ENCODE peak calls at places on chromosomes 4 and X, in five cellular contexts. One of them, this sample, is unnamed.
A peak's percentile ranks its signal among the peaks of the same experiment; 100 is the strongest.

GRCh38 chrX:153351981-153352380 is 18.0 kb downstream of the ZNF275 start:
- DNase-seq in IMR-90: no peak
- DNase-seq in astrocyte of the spinal cord: no peak
- DNase-seq in retinal pigment epithelial cell: no peak
- DNase-seq in A549: no peak
- DNase-seq in this sample: no peak

GRCh38 chr4:84920591-84920990 is 45.9 kb downstream of the WDFY3 start:
- DNase-seq in A549: no peak
- DNase-seq in IMR-90: peak; percentile 78
- DNase-seq in astrocyte of the spinal cord: peak; percentile 46
- DNase-seq in retinal pigment epithelial cell: no peak
- DNase-seq in this sample: peak; percentile 72

GRCh38 chrX:78822157-78822683 is 74.7 kb downstream of the LPAR4 start:
- DNase-seq in astrocyte of the spinal cord: no peak
- DNase-seq in IMR-90: no peak
- DNase-seq in A549: no peak
- DNase-seq in retinal pigment epithelial cell: no peak
- DNase-seq in this sample: no peak

GRCh38 chrX:45063319-45064095 is 137.2 kb downstream of the DIPK2B start:
- DNase-seq in IMR-90: peak; percentile 7
- DNase-seq in astrocyte of the spinal cord: peak; percentile 32
- DNase-seq in retinal pigment epithelial cell: no peak
- DNase-seq in A549: no peak
- DNase-seq in this sample: no peak

GRCh38 chr4:156568041-156568440 is 403.6 kb downstream of the PDGFC start:
- DNase-seq in astrocyte of the spinal cord: no peak
- DNase-seq in A549: no peak
- DNase-seq in IMR-90: peak; percentile 59
- DNase-seq in retinal pigment epithelial cell: peak; percentile 82
- DNase-seq in this sample: peak; percentile 48

GRCh38 chrX:9340619-9341304 is 124.1 kb upstream of the TBL1X start:
- DNase-seq in IMR-90: peak; percentile 43
- DNase-seq in retinal pigment epithelial cell: no peak
- DNase-seq in A549: no peak
- DNase-seq in astrocyte of the spinal cord: no peak
- DNase-seq in this sample: peak; percentile 63

GRCh38 chr4:153497988-153498967 is 32.1 kb downstream of the TMEM131L start:
- DNase-seq in astrocyte of the spinal cord: peak; percentile 14
- DNase-seq in retinal pigment epithelial cell: no peak
- DNase-seq in A549: no peak
- DNase-seq in IMR-90: peak; percentile 86
- DNase-seq in this sample: peak; percentile 72

GRCh38 chrX:16212436-16212835 is 45.2 kb downstream of the MAGEB17 start:
- DNase-seq in retinal pigment epithelial cell: no peak
- DNase-seq in A549: peak; percentile 22
- DNase-seq in astrocyte of the spinal cord: no peak
- DNase-seq in IMR-90: peak; percentile 34
- DNase-seq in this sample: peak; percentile 47

GRCh38 chr4:33649015-33649414 is 2595.3 kb downstream of the ARAP2 start:
- DNase-seq in IMR-90: peak; percentile 5
- DNase-seq in retinal pigment epithelial cell: no peak
- DNase-seq in astrocyte of the spinal cord: peak; percentile 29
- DNase-seq in A549: peak; percentile 26
- DNase-seq in this sample: peak; percentile 76

GRCh38 chrX:46759645-46759974 is 692 bp upstream of the SLC9A7 start:
- DNase-seq in astrocyte of the spinal cord: no peak
- DNase-seq in retinal pigment epithelial cell: no peak
- DNase-seq in A549: no peak
- DNase-seq in IMR-90: peak; percentile 26
- DNase-seq in this sample: no peak

DNA sequence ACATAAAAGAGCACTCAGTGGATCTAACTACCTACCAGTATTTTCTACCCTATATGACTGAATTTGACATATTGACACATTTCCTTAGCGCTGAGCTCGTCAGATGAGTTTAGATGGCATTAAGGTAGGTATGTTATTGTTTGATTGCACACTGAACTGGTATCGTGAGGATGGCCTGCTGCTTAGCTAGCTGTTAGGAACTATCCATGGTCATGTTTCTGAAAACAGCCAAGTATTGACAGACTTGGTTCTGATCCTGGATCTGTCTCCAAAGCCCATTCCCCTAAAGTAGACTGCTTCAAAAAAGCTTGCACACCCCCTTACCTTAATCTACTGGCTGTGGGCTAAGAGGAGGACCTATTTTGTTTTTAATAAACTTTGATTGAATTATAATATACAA is 32.9 kb downstream of the FNIP2 start:
- DNase-seq in A549: no peak
- DNase-seq in astrocyte of the spinal cord: no peak
- DNase-seq in retinal pigment epithelial cell: no peak
- DNase-seq in IMR-90: no peak
- DNase-seq in this sample: no peak
- H3K4me3 ChIP-seq in A549: no peak overlapping the region
- H3K4me3 ChIP-seq in astrocyte of the spinal cord: no peak overlapping the region
- H3K4me3 ChIP-seq in retinal pigment epithelial cell: no peak overlapping the region
- H3K4me3 ChIP-seq in IMR-90: no peak overlapping the region
- H3K4me3 ChIP-seq in this sample: no peak overlapping the region

DNA sequence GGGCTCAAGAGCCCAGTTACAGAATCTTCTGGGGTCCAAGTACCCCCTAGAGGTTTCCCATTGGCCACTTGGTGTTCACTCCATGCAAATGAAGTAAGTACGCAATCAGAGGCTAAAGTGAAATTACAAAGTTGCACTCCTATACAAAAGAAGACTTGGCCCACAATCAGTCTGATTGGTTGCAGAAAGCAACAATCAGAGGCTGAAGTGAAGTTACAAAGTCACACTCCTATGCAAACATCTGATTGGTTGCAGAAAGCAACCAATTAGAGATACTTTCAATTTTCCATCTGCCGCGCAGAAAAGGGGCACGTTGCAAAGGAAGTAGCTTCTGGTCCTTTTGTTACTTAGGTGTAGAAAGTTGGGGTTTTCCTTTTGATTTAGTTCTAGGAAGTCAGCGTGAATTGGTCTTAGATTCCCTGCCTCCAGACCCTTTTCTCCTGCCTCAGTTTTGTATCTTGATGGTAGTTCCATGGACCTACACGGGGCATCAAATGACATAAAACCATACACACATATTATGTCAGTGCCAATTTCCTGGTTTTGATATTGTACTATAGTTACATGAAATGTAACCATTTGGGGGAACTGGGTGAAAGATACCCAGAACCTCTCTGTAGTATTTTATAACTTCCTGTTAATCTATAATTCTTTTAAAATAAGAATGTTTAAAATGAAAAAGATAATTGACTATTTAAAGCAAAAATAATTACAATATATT is 12.4 kb upstream of the PIN4 start:
- DNase-seq in retinal pigment epithelial cell: no peak
- DNase-seq in astrocyte of the spinal cord: no peak
- DNase-seq in IMR-90: no peak
- DNase-seq in A549: no peak
- DNase-seq in this sample: no peak
- H3K4me3 ChIP-seq in retinal pigment epithelial cell: no peak overlapping the region
- H3K4me3 ChIP-seq in astrocyte of the spinal cord: no peak overlapping the region
- H3K4me3 ChIP-seq in IMR-90: no peak overlapping the region
- H3K4me3 ChIP-seq in A549: no peak overlapping the region
- H3K4me3 ChIP-seq in this sample: no peak overlapping the region

GRCh38 chr4:82562553-82562854 is 716 bp upstream of the TMEM150C start:
- DNase-seq in A549: no peak
- DNase-seq in astrocyte of the spinal cord: no peak
- DNase-seq in IMR-90: no peak
- DNase-seq in retinal pigment epithelial cell: no peak
- DNase-seq in this sample: no peak
- H3K4me3 ChIP-seq in A549: peak overlapping the region; percentile 94
- H3K4me3 ChIP-seq in astrocyte of the spinal cord: peak overlapping the region; percentile 51
- H3K4me3 ChIP-seq in IMR-90: no peak overlapping the region
- H3K4me3 ChIP-seq in retinal pigment epithelial cell: no peak overlapping the region
- H3K4me3 ChIP-seq in this sample: peak overlapping the region; percentile 83

DNA sequence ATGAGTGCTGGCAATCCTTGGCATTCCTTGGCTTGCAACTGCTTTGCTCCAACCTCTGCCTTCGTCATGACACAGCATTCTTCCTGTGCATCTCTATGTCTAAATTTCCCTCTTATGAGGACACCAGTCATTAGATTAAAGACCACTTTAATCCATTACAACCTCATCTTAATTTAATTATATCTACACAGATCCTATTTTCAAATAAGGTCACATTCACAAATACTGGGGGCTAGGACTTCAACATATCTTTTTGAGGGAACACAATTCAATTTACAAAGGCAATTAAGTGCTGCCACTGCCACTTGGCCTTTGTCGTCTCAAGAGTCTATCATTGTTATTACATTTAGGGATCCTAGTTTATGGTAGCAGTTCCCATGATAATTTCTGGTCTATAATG is 163.7 kb upstream of the PPP1R2C start:
- DNase-seq in A549: no peak
- DNase-seq in astrocyte of the spinal cord: no peak
- DNase-seq in IMR-90: no peak
- DNase-seq in retinal pigment epithelial cell: no peak
- DNase-seq in this sample: no peak
- H3K4me3 ChIP-seq in A549: no peak overlapping the region
- H3K4me3 ChIP-seq in astrocyte of the spinal cord: no peak overlapping the region
- H3K4me3 ChIP-seq in IMR-90: no peak overlapping the region
- H3K4me3 ChIP-seq in retinal pigment epithelial cell: no peak overlapping the region
- H3K4me3 ChIP-seq in this sample: no peak overlapping the region

DNA sequence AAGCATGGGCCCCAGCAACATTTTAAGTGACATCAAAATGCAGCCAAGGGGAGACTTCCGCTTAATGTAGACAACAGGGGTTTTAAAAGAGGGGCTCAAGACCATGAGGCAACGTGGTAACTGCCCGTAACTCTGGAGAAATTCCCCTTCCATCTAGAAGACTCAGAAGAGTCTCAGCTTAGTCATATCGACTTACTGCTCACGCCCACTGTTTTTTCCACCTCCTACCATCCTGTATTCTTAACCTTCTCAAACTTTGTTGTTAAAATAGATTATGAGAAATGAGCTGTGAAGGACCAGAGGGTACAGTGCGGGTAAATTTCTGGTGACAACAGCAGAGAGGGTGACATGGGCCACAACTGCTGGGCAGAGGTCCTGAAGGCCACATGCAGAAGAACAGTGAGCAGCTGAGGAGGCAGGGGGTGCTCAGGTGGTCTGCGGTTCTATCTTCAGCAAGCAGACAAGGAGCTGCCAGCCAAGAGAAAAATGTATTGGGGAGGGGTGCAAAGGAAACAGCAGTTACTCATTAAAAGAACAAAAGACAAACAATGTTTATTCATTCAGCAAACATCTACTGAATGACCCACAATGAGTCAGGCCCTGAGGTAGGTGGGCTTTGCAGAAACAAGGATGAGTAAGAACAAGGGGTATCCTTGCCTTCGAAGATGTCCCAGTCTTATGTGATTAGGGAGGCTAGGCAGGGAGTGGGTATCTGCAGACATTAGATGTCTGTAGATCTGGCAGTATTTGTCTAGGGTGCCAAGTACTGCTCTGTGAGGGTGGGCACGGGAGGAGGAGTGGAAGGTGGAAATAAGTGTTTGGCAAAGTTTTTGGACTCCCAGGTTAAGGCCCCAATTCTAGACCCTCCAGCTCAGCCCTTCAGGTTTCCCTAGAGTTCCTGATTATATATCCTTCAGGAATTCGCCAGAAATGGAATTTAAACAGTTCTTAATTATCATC is 175.3 kb downstream of the TSPAN5 start:
- DNase-seq in astrocyte of the spinal cord: peak; percentile 61
- DNase-seq in IMR-90: peak; percentile 68
- DNase-seq in retinal pigment epithelial cell: no peak
- DNase-seq in A549: peak; percentile 72
- DNase-seq in this sample: peak; percentile 48
- H3K4me3 ChIP-seq in astrocyte of the spinal cord: no peak overlapping the region
- H3K4me3 ChIP-seq in IMR-90: no peak overlapping the region
- H3K4me3 ChIP-seq in retinal pigment epithelial cell: no peak overlapping the region
- H3K4me3 ChIP-seq in A549: peak overlapping the region; percentile 21
- H3K4me3 ChIP-seq in this sample: no peak overlapping the region

GRCh38 chr4:154626793-154627484 is 14.5 kb upstream of the FGG start:
- DNase-seq in retinal pigment epithelial cell: no peak
- DNase-seq in IMR-90: peak; percentile 6
- DNase-seq in A549: peak; percentile 58
- DNase-seq in astrocyte of the spinal cord: peak; percentile 48
- DNase-seq in this sample: peak; percentile 62
- H3K4me3 ChIP-seq in retinal pigment epithelial cell: peak overlapping the region; percentile 41
- H3K4me3 ChIP-seq in IMR-90: no peak overlapping the region
- H3K4me3 ChIP-seq in A549: peak overlapping the region; percentile 31
- H3K4me3 ChIP-seq in astrocyte of the spinal cord: peak overlapping the region; percentile 28
- H3K4me3 ChIP-seq in this sample: peak overlapping the region; percentile 68

GRCh38 chr4:165096776-165097175 is 15.9 kb downstream of the TMEM192 start:
- DNase-seq in IMR-90: peak; percentile 44
- DNase-seq in retinal pigment epithelial cell: peak; percentile 11
- DNase-seq in A549: peak; percentile 14
- DNase-seq in astrocyte of the spinal cord: peak; percentile 37
- DNase-seq in this sample: peak; percentile 59
- H3K4me3 ChIP-seq in IMR-90: no peak overlapping the region
- H3K4me3 ChIP-seq in retinal pigment epithelial cell: no peak overlapping the region
- H3K4me3 ChIP-seq in A549: no peak overlapping the region
- H3K4me3 ChIP-seq in astrocyte of the spinal cord: no peak overlapping the region
- H3K4me3 ChIP-seq in this sample: no peak overlapping the region

GRCh38 chr4:23956601-23957364 is 66.9 kb upstream of the PPARGC1A start:
- DNase-seq in IMR-90: peak; percentile 43
- DNase-seq in A549: no peak
- DNase-seq in retinal pigment epithelial cell: no peak
- DNase-seq in astrocyte of the spinal cord: no peak
- DNase-seq in this sample: no peak
- H3K4me3 ChIP-seq in IMR-90: no peak overlapping the region
- H3K4me3 ChIP-seq in A549: no peak overlapping the region
- H3K4me3 ChIP-seq in retinal pigment epithelial cell: no peak overlapping the region
- H3K4me3 ChIP-seq in astrocyte of the spinal cord: no peak overlapping the region
- H3K4me3 ChIP-seq in this sample: no peak overlapping the region

GRCh38 chrX:49230500-49231232 is 2.5 kb downstream of the CACNA1F start:
- DNase-seq in A549: no peak
- DNase-seq in astrocyte of the spinal cord: no peak
- DNase-seq in IMR-90: no peak
- DNase-seq in retinal pigment epithelial cell: no peak
- DNase-seq in this sample: no peak

GRCh38 chrX:49231333-49232000 is 1.7 kb downstream of the CACNA1F start:
- DNase-seq in retinal pigment epithelial cell: no peak
- DNase-seq in astrocyte of the spinal cord: no peak
- DNase-seq in IMR-90: no peak
- DNase-seq in A549: no peak
- DNase-seq in this sample: no peak

GRCh38 chrX:49233887-49234555 is 881 bp upstream of the CACNA1F start:
- DNase-seq in retinal pigment epithelial cell: no peak
- DNase-seq in A549: no peak
- DNase-seq in IMR-90: no peak
- DNase-seq in astrocyte of the spinal cord: no peak
- DNase-seq in this sample: no peak

GRCh38 chrX:49232525-49232924 is 615 bp downstream of the CACNA1F start:
- DNase-seq in retinal pigment epithelial cell: no peak
- DNase-seq in A549: no peak
- DNase-seq in IMR-90: no peak
- DNase-seq in astrocyte of the spinal cord: no peak
- DNase-seq in this sample: no peak

DNA sequence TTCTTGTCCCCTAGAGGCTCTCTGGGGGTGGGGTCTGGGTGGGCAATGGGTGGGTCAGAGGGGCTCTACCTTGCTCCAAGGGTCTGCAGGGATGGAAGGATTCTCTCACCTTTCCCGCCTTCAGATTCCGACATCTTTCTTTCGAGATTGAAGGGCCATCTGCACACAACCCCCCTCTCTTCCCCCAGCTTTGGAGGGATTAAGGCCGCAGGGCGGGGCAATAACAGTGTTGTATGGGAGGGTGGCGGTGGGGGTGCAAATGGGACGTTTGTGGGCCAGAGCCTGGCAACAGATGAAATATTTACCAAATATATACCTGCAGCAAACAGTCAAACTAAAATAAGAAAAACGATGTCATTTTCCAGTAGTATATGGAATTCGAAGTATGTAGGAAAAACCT is at the start of gene CACNA1F:
- DNase-seq in A549: no peak
- DNase-seq in retinal pigment epithelial cell: no peak
- DNase-seq in astrocyte of the spinal cord: no peak
- DNase-seq in IMR-90: no peak
- DNase-seq in this sample: no peak
- H3K4me3 ChIP-seq in A549: no peak within 1 kb of the TSS
- H3K4me3 ChIP-seq in retinal pigment epithelial cell: no peak within 1 kb of the TSS
- H3K4me3 ChIP-seq in astrocyte of the spinal cord: no peak within 1 kb of the TSS
- H3K4me3 ChIP-seq in IMR-90: no peak within 1 kb of the TSS
- H3K4me3 ChIP-seq in this sample: no peak within 1 kb of the TSS

GRCh38 chrX:111259559-111259958 is 10.7 kb downstream of the CAPN6 start:
- DNase-seq in A549: no peak
- DNase-seq in astrocyte of the spinal cord: no peak
- DNase-seq in retinal pigment epithelial cell: no peak
- DNase-seq in IMR-90: no peak
- DNase-seq in this sample: no peak
- H3K4me3 ChIP-seq in A549: no peak overlapping the region
- H3K4me3 ChIP-seq in astrocyte of the spinal cord: no peak overlapping the region
- H3K4me3 ChIP-seq in retinal pigment epithelial cell: no peak overlapping the region
- H3K4me3 ChIP-seq in IMR-90: no peak overlapping the region
- H3K4me3 ChIP-seq in this sample: no peak overlapping the region

This sample was measured in adipocyte.